ENCODE peak calls at places on chromosomes 6 and 20, in six cellular contexts. O is body of pancreas, J is GM20000, Q is left lung, E is kidney, X is uterus. G is an unnamed sample.

GRCh38 chr20:62739581-62740285 is 31.1 kb downstream of the NTSR1 start:
- DNase-seq in E (peak; percentile 80), Q (peak; percentile 90), X (no peak), O (no peak), J (no peak), G (peak; percentile 33)

GRCh38 chr6:2209226-2209809 is 36.1 kb downstream of the GMDS start:
- DNase-seq in X (no peak), J (peak; percentile 65), Q (no peak), O (peak; percentile 87), E (no peak), G (no peak)

GRCh38 chr20:24816431-24816830 is 132.6 kb upstream of the CST7 start:
- DNase-seq in Q (no peak), O (no peak), E (no peak), J (no peak), X (no peak), G (no peak)

GRCh38 chr6:120056085-120056484 is 706.5 kb upstream of the MAN1A1 start:
- DNase-seq in X (no peak), O (no peak), J (peak; percentile 2), Q (no peak), E (no peak), G (no peak)

GRCh38 chr6:53411451-53411850 is 62.7 kb upstream of the ELOVL5 start:
- DNase-seq in E (no peak), O (no peak), X (no peak), J (no peak), Q (no peak), G (no peak)

GRCh38 chr6:20169786-20170185 is 42.5 kb downstream of the MBOAT1 start:
- DNase-seq in E (no peak), J (no peak), Q (no peak), O (no peak), X (no peak), G (no peak)

GRCh38 chr6:18100296-18100695 is 22.2 kb downstream of the NHLRC1 start:
- DNase-seq in E (no peak), X (no peak), J (no peak), Q (no peak), O (no peak), G (no peak)

GRCh38 chr6:127939442-127940066 is 38.7 kb upstream of the THEMIS start:
- DNase-seq in J (no peak), O (no peak), X (no peak), Q (no peak), E (no peak), G (no peak)

GRCh38 chr6:142945071-142945445 is at the start of gene HIVEP2:
- DNase-seq in X (peak; percentile 85), J (peak; percentile 84), O (peak; percentile 96), Q (peak; percentile 96), E (peak; percentile 97), G (peak; percentile 37)

GRCh38 chr6:73888050-73888449 is 192.0 kb downstream of the CD109 start:
- DNase-seq in Q (no peak), E (no peak), J (no peak), X (no peak), O (no peak), G (no peak)

GRCh38 chr20:4949833-4950178 is 51.5 kb downstream of the SLC23A2 start:
- DNase-seq in O (peak; percentile 44), E (no peak), J (peak; percentile 44), Q (no peak), X (no peak), G (no peak)

GRCh38 chr6:80962382-80962781 is 790.1 kb downstream of the TENT5A start:
- DNase-seq in O (no peak), J (no peak), Q (no peak), X (no peak), E (no peak), G (no peak)

GRCh38 chr20:2658414-2659354 is 5.3 kb downstream of the IDH3B start:
- DNase-seq in J (no peak), X (no peak), E (no peak), Q (no peak), O (no peak), G (no peak)

GRCh38 chr6:164791498-164791897 is 517.9 kb downstream of the C6orf118 start:
- DNase-seq in Q (no peak), E (no peak), X (no peak), O (no peak), J (no peak), G (no peak)

GRCh38 chr6:129102741-129103140 is 219.8 kb downstream of the LAMA2 start:
- DNase-seq in X (peak; percentile 72), J (no peak), Q (no peak), O (peak; percentile 40), E (no peak), G (no peak)

DNA sequence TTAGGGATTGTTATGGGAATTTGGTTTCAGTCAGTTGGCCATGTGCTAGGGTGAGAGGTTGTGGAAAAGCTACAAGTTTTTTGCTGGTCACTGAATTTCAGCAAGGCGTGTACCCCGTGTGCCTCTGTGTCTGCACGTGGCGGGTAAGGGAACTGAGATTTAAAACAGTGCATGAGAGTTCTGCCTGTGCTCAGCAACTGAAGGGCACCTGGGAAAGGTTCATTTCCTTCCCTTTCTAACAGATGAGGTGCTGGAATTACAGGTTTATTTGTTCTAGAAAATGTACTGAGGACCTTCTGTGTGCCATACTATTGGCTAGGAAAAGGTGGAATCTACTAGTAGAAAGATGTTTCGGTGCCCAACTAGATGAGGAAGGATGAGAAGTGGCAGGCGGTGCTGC is 84.5 kb downstream of the ASXL1 start:
- DNase-seq in Q (no peak), O (no peak), J (no peak), E (no peak), X (no peak), G (no peak)
- TF ChIP-seq CTCF in Q (no peak), O (no peak), J (no peak), E (no peak), X (no peak), G (no peak)

DNA sequence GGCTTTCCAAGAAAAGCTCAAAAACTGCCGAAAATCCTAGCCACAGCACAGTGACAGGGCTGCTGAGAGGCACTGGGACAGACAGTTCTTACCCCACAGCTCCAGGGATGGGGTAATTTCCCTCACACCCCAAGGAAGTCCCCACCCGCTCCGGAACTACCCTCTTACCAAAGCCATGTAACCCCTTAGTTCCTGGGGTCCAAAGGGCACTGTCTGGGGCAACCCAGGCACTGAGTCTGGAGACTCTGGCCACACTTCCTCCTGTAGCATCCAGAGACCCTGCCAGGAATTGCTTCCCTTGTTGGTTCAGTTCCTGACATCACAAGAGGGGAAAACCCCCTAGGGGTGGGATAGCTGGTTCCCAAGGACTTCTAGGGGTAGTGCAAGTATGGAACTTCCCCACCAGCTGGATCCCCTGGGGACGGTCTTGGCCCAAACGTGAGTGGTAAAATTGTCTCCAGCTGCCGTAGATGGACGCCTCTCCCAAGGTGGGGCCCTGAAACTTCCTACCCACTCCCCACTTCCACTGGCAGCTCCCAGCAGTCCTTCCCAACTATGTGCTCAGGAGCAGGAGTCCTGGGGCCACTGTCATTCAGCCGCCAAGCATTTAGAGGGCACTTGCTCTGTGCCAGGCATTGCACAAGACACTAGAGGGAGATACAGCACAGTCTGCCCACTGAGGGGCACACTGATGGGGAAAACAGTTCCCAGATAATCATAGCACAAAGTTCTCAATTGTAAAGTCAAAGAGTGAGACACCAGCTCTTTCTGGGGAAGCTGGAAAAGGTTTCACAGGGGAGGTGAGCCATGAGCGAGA is 17.3 kb upstream of the HCK start:
- DNase-seq in X (no peak), E (no peak), Q (peak; percentile 58), O (peak; percentile 44), J (no peak), G (no peak)
- TF ChIP-seq CTCF in X (no peak), E (peak; percentile 12), Q (no peak), O (no peak), J (peak; percentile 21), G (peak; percentile 67)

GRCh38 chr20:38754924-38755323 is 6.7 kb downstream of the ACTR5 start:
- DNase-seq in E (no peak), X (no peak), J (no peak), Q (no peak), O (no peak), G (no peak)

GRCh38 chr20:38748097-38748862 is at the start of gene ACTR5:
- DNase-seq in O (peak; percentile 93), X (peak; percentile 96), J (peak; percentile 99), E (peak; percentile 97), Q (peak; percentile 99), G (peak; percentile 55)

GRCh38 chr20:38748863-38749153 is 548 bp downstream of the ACTR5 start:
- DNase-seq in J (peak; percentile 55), X (peak; percentile 23), O (no peak), Q (no peak), E (no peak), G (no peak)

GRCh38 chr20:38752029-38752428 is 3.8 kb downstream of the ACTR5 start:
- DNase-seq in O (no peak), Q (no peak), X (no peak), E (no peak), J (no peak), G (no peak)

DNA sequence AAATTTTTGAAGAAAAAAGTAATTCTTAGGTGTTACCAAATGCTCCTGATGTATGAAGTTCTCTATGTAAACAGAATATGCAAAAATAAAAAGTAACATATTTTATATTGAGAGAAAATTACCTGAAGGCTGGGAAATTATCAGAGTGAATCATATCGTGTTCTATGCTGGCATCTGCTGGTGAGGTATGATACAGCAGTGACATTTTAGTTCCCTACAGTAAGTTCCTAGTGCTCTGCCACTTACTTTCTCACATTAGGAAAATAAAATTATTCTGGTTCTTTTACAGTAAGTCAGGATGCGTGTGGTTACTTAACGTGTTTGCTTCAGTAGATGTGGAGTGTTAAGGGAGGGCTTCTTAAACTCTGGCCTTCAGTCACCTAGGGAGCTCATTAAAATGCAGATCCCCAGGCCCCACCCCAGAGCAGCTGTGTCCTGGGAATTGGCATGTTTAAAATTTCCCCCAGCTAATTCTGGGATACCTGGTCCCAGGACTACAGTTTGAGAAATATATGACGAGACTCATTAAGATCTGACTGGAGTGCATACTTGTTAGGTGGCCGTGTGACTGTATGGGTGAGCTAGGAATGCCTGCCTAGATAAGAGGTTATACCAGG is 3.2 kb downstream of the ACTR5 start:
- DNase-seq in X (no peak), O (peak; percentile 28), Q (no peak), E (no peak), J (peak; percentile 52), G (no peak)
- TF ChIP-seq CTCF in X (peak; percentile 32), O (peak; percentile 70), Q (peak; percentile 48), E (peak; percentile 63), J (peak; percentile 33), G (peak; percentile 50)

GRCh38 chr6:111429571-111429970 is 53.4 kb downstream of the REV3L start:
- DNase-seq in J (no peak), E (no peak), X (no peak), O (no peak), Q (peak; percentile 64), G (no peak)
- TF ChIP-seq CTCF in J (no peak), E (no peak), X (no peak), O (no peak), Q (no peak), G (no peak)